ENCODE peak calls at places on chromosomes 4 and X, in seven cellular contexts. W, F, S, M, D, H and O are unnamed samples.
A peak's percentile ranks its signal among the peaks of the same experiment; 100 is the strongest.

GRCh38 chrX:17474892-17475291 is 99.9 kb downstream of the NHS start:
- DNase-seq in F (no peak), D (no peak), H (no peak), W (no peak), M (no peak), S (no peak), O (no peak)

GRCh38 chrX:77962068-77962902 is 7.2 kb downstream of the PGAM4 start:
- DNase-seq in F (no peak), D (no peak), H (no peak), M (no peak), W (no peak), S (no peak), O (no peak)

GRCh38 chrX:44290718-44291117 is 52.8 kb downstream of the EFHC2 start:
- DNase-seq in D (no peak), S (no peak), F (no peak), W (no peak), M (no peak), H (no peak), O (no peak)

GRCh38 chr4:113540859-113541258 is 220.7 kb downstream of the CAMK2D start:
- DNase-seq in W (no peak), M (no peak), D (no peak), S (no peak), H (no peak), F (peak; percentile 35), O (no peak)

GRCh38 chrX:131792789-131793462 is 230.2 kb upstream of the STK26 start:
- DNase-seq in H (peak; percentile 91), W (no peak), D (peak; percentile 29), S (no peak), M (peak; percentile 87), F (no peak), O (peak; percentile 89)

GRCh38 chr4:138851626-138852443 is 163.7 kb upstream of the NOCT start:
- DNase-seq in S (no peak), F (no peak), H (no peak), M (no peak), D (no peak), W (peak; percentile 77), O (no peak)

GRCh38 chr4:162056947-162057346 is 106.9 kb downstream of the FSTL5 start:
- DNase-seq in D (no peak), H (no peak), S (no peak), M (no peak), F (peak; percentile 78), W (peak; percentile 48), O (no peak)

GRCh38 chr4:8188085-8188484 is 11.0 kb upstream of the SH3TC1 start:
- DNase-seq in D (peak; percentile 52), S (no peak), H (no peak), F (no peak), M (no peak), W (no peak), O (no peak)

GRCh38 chr4:16715482-16715881 is 183.0 kb downstream of the LDB2 start:
- DNase-seq in H (no peak), M (no peak), W (no peak), D (no peak), F (no peak), S (no peak), O (no peak)

GRCh38 chr4:121734576-121734975 is 30.4 kb downstream of the SMIM43 start:
- DNase-seq in D (no peak), F (no peak), S (no peak), H (no peak), W (no peak), M (no peak), O (no peak)

GRCh38 chrX:49710744-49711319 is 15.0 kb upstream of the PAGE1 start:
- DNase-seq in W (no peak), F (no peak), H (no peak), D (no peak), S (no peak), M (no peak), O (no peak)

GRCh38 chr4:165177725-165178666 is 29.4 kb upstream of the KLHL2 start:
- DNase-seq in H (no peak), S (no peak), W (no peak), F (no peak), M (no peak), D (no peak), O (no peak)

GRCh38 chr4:41318839-41319530 is 62.3 kb downstream of the UCHL1 start:
- DNase-seq in S (no peak), F (peak; percentile 91), W (peak; percentile 58), D (peak; percentile 29), M (no peak), H (no peak), O (no peak)

GRCh38 chrX:120304241-120304640 is 7.0 kb downstream of the TMEM255A start:
- DNase-seq in H (no peak), F (no peak), D (no peak), M (no peak), W (no peak), S (no peak), O (no peak)

GRCh38 chr4:82509029-82509428 is 52.8 kb downstream of the TMEM150C start:
- DNase-seq in H (no peak), F (peak; percentile 67), D (no peak), S (no peak), M (no peak), W (no peak), O (no peak)

GRCh38 chr4:122142687-122143086 is 9.4 kb upstream of the BLTP1 start:
- DNase-seq in S (no peak), M (no peak), F (no peak), H (no peak), D (no peak), W (no peak), O (no peak)

GRCh38 chrX:47217852-47218279 is 615 bp upstream of the CDK16 start:
- DNase-seq in F (peak; percentile 100), M (peak; percentile 99), S (peak; percentile 96), D (peak; percentile 90), H (peak; percentile 98), W (peak; percentile 100), O (peak; percentile 99)

GRCh38 chrX:53086464-53086863 is 4.3 kb downstream of the TSPYL2 start:
- DNase-seq in M (peak; percentile 86), H (no peak), S (no peak), F (no peak), W (no peak), D (no peak), O (peak; percentile 74)

GRCh38 chrX:84747516-84747915 is 245.3 kb upstream of the HDX start:
- DNase-seq in S (no peak), M (no peak), F (no peak), H (no peak), D (no peak), W (no peak), O (no peak)

GRCh38 chr4:26452565-26453531 is 37.4 kb downstream of the CCKAR start:
- DNase-seq in W (peak; percentile 81), F (no peak), D (no peak), M (no peak), S (no peak), H (no peak), O (no peak)

GRCh38 chr4:123559955-123560669 is 163.5 kb downstream of the SPRY1 start:
- DNase-seq in H (no peak), M (no peak), F (peak; percentile 29), D (no peak), W (no peak), S (no peak), O (no peak)

GRCh38 chr4:20391912-20392311 is 140.2 kb downstream of the SLIT2 start:
- DNase-seq in D (no peak), H (no peak), M (no peak), S (no peak), F (no peak), W (no peak), O (no peak)

GRCh38 chr4:11286533-11286932 is 142.2 kb downstream of the HS3ST1 start:
- DNase-seq in D (no peak), W (no peak), M (no peak), H (no peak), S (no peak), F (no peak), O (no peak)

GRCh38 chr4:25590171-25590570 is 65.5 kb upstream of the SLC34A2 start:
- DNase-seq in W (no peak), S (no peak), D (no peak), F (no peak), M (no peak), H (no peak), O (no peak)

GRCh38 chr4:160956875-160957274 is 1206.9 kb downstream of the FSTL5 start:
- DNase-seq in H (no peak), M (no peak), W (no peak), S (no peak), F (no peak), D (no peak), O (no peak)

GRCh38 chr4:140028676-140029407 is 125.1 kb downstream of the MAML3 start:
- DNase-seq in D (no peak), F (no peak), M (no peak), W (no peak), S (no peak), H (no peak), O (no peak)
- H3K27ac ChIP-seq in D (peak overlapping the region; percentile 55), F (peak overlapping the region; percentile 51), M (no peak overlapping the region), W (no peak overlapping the region), S (no peak overlapping the region), H (no peak overlapping the region), O (no peak overlapping the region)

DNA sequence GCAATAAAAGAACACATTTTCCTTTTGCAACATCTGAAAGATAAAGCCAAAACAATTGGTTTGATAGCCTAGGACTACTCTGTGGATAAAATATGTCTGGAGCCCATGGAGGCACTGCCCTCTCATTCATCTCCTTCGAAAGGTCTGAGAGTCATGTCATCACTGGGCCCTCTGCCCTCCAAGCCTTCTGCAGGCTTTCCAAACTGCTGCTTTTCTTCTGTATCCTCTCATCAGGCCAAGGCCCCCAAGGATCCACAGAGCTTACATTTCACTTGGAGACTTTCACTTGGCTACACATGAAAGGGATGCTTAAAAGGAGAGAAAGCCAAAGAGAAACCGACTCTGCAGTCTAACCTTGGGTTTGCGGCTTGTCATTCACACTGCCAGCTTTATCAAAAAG is 109.9 kb downstream of the SH3RF1 start:
- DNase-seq in S (no peak), M (no peak), H (no peak), W (no peak), F (peak; percentile 47), D (no peak), O (no peak)
- H3K4me3 ChIP-seq in S (no peak overlapping the region), M (no peak overlapping the region), H (no peak overlapping the region), W (no peak overlapping the region), F (no peak overlapping the region), D (no peak overlapping the region), O (no peak overlapping the region)

GRCh38 chrX:72609313-72609712 is 36.7 kb upstream of the HDAC8 start:
- DNase-seq in F (no peak), H (no peak), S (no peak), M (no peak), W (no peak), D (peak; percentile 13), O (no peak)
- TF ChIP-seq CTCF in F (peak; percentile 24), H (no peak), S (no peak), M (peak; percentile 16), W (peak; percentile 61), D (peak; percentile 36), O (no peak)

DNA sequence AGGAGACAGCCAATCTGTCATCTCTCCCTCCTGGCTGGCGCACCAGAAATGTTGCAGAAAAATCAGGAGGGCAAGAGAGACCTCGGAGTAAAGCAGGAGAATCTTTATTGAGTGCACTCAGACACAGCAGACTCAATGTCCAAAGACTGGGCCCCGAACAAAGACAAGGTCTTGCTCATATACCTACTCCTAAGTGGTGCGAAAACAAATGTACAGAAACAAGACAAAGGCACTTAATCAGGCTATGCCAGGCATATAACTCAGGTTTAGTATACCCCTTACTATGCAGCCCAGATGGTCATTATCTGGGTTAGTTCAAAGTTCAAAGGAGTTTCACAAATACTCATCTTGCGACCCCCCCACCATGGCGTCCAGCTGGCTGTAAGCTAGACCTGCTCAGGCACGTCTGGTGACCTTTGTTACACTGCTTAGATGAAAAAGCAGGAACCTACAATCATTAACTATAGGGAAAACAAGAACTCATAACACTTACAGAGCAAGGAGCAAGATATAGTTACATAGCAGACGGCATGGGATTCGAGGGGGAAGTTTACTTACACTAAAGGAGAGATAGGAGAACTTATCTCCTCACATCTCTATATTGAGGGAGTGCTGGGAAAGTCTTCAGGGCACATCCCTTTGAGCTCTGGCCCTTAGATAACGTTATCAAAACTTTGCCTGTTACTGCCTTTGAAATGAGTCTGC is 27.5 kb downstream of the SULT1E1 start:
- DNase-seq in F (no peak), H (no peak), S (no peak), D (no peak), M (no peak), W (peak; percentile 60), O (no peak)
- H3K27ac ChIP-seq in F (no peak overlapping the region), H (no peak overlapping the region), S (no peak overlapping the region), D (no peak overlapping the region), M (no peak overlapping the region), W (no peak overlapping the region), O (no peak overlapping the region)